ENCODE peak calls at places on chromosomes 5 and 9, in seven cellular contexts. G, Y, R, C, J, P and M are unnamed samples.

GRCh38 chr9:123389698-123390097 is 33.7 kb downstream of the CRB2 start:
- DNase-seq in G (no peak), Y (no peak), R (no peak), C (no peak), J (no peak), P (no peak), M (no peak)

GRCh38 chr5:177520906-177521513 is 4.2 kb upstream of the DDX41 start:
- DNase-seq in G (no peak), Y (no peak), R (no peak), C (no peak), J (no peak), P (peak; percentile 39), M (no peak)

GRCh38 chr5:137036630-137037029 is 462.5 kb downstream of the SPOCK1 start:
- DNase-seq in G (no peak), Y (no peak), R (no peak), C (no peak), J (no peak), P (no peak), M (no peak)

GRCh38 chr5:151094054-151094858 is 13.4 kb upstream of the TNIP1 start:
- DNase-seq in G (no peak), Y (peak; percentile 32), R (peak; percentile 23), C (no peak), J (no peak), P (no peak), M (no peak)

GRCh38 chr9:36847781-36848673 is 186.0 kb downstream of the PAX5 start:
- DNase-seq in G (no peak), Y (no peak), R (no peak), C (no peak), J (no peak), P (peak; percentile 62), M (no peak)

GRCh38 chr5:51843893-51844292 is 460.6 kb downstream of the ISL1 start:
- DNase-seq in G (no peak), Y (no peak), R (no peak), C (no peak), J (no peak), P (no peak), M (no peak)

GRCh38 chr5:92641031-92641962 is 939.7 kb downstream of the NR2F1-AS1 start:
- DNase-seq in G (no peak), Y (no peak), R (no peak), C (peak; percentile 14), J (peak; percentile 61), P (peak; percentile 15), M (no peak)

GRCh38 chr5:124816381-124816780 is 69.9 kb upstream of the ZNF608 start:
- DNase-seq in G (no peak), Y (no peak), R (no peak), C (no peak), J (no peak), P (no peak), M (no peak)

GRCh38 chr5:132394681-132395259 is 25.3 kb downstream of the SLC22A5 start:
- DNase-seq in G (no peak), Y (no peak), R (no peak), C (no peak), J (no peak), P (no peak), M (no peak)

GRCh38 chr5:122858451-122858850 is 13.0 kb downstream of the SNX24 start:
- DNase-seq in G (no peak), Y (no peak), R (no peak), C (peak; percentile 39), J (no peak), P (no peak), M (no peak)

GRCh38 chr9:20781086-20781485 is 97.0 kb downstream of the FOCAD start:
- DNase-seq in G (no peak), Y (no peak), R (no peak), C (no peak), J (no peak), P (no peak), M (no peak)

GRCh38 chr5:23507278-23507685 is at the start of gene PRDM9:
- DNase-seq in G (peak; percentile 62), Y (no peak), R (peak; percentile 57), C (no peak), J (no peak), P (peak; percentile 91), M (no peak)

GRCh38 chr9:36218011-36218410 is 27.3 kb downstream of the CLTA start:
- DNase-seq in G (no peak), Y (no peak), R (no peak), C (no peak), J (no peak), P (no peak), M (no peak)

GRCh38 chr5:57817001-57817453 is 334.4 kb upstream of the ACTBL2 start:
- DNase-seq in G (no peak), Y (no peak), R (no peak), C (no peak), J (no peak), P (no peak), M (no peak)

GRCh38 chr9:11319477-11320060 is 706.8 kb upstream of the PTPRD start:
- DNase-seq in G (no peak), Y (peak; percentile 57), R (no peak), C (peak; percentile 14), J (no peak), P (no peak), M (peak; percentile 53)

GRCh38 chr5:110631236-110631635 is 95.2 kb downstream of the TMEM232 start:
- DNase-seq in G (no peak), Y (no peak), R (no peak), C (no peak), J (no peak), P (no peak), M (no peak)

GRCh38 chr9:95098391-95098921 is 219.1 kb downstream of the FANCC start:
- DNase-seq in G (no peak), Y (no peak), R (no peak), C (no peak), J (no peak), P (peak; percentile 64), M (no peak)

GRCh38 chr9:127980056-127980705 is 608 bp downstream of the EEIG1 start:
- DNase-seq in G (no peak), Y (peak; percentile 47), R (no peak), C (no peak), J (no peak), P (peak; percentile 88), M (peak; percentile 65)

GRCh38 chr9:79572891-79573696 is 1.3 kb downstream of the TLE4 start:
- DNase-seq in G (peak; percentile 59), Y (peak; percentile 46), R (peak; percentile 55), C (no peak), J (peak; percentile 12), P (peak; percentile 88), M (peak; percentile 79)

GRCh38 chr9:93962561-93963440 is 7.6 kb upstream of the BARX1 start:
- DNase-seq in G (peak; percentile 71), Y (peak; percentile 84), R (peak; percentile 71), C (peak; percentile 44), J (peak; percentile 82), P (peak; percentile 89), M (peak; percentile 92)

GRCh38 chr5:176608937-176609723 is 826 bp downstream of the GPRIN1 start:
- DNase-seq in G (no peak), Y (no peak), R (no peak), C (no peak), J (no peak), P (peak; percentile 52), M (peak; percentile 61)